ENCODE peak calls at places on chromosomes 2 and 18, in four cellular contexts. One of them, this sample, is unnamed.

GRCh38 chr2:241609859-241610793 is 26.8 kb downstream of the THAP4 start:
- DNase-seq in HepG2: peak; percentile 93
- DNase-seq in K562: peak; percentile 87
- DNase-seq in GM12878: peak; percentile 40
- DNase-seq in this sample: no peak

GRCh38 chr2:195836002-195836401 is 179.0 kb downstream of the SLC39A10 start:
- DNase-seq in HepG2: no peak
- DNase-seq in K562: no peak
- DNase-seq in GM12878: no peak
- DNase-seq in this sample: no peak

GRCh38 chr2:70777450-70777849 is 9.4 kb upstream of the ADD2 start:
- DNase-seq in HepG2: no peak
- DNase-seq in K562: no peak
- DNase-seq in GM12878: no peak
- DNase-seq in this sample: no peak

GRCh38 chr2:157229572-157229971 is 27.9 kb upstream of the GALNT5 start:
- DNase-seq in HepG2: no peak
- DNase-seq in K562: no peak
- DNase-seq in GM12878: no peak
- DNase-seq in this sample: no peak

GRCh38 chr2:134231296-134231964 is 22.4 kb upstream of the MGAT5 start:
- DNase-seq in HepG2: no peak
- DNase-seq in K562: no peak
- DNase-seq in GM12878: no peak
- DNase-seq in this sample: no peak

GRCh38 chr18:80154293-80154692 is 45.2 kb downstream of the ADNP2 start:
- DNase-seq in HepG2: peak; percentile 30
- DNase-seq in K562: peak; percentile 37
- DNase-seq in GM12878: peak; percentile 23
- DNase-seq in this sample: no peak

GRCh38 chr2:165745916-165746315 is 48.1 kb downstream of the GALNT3 start:
- DNase-seq in HepG2: no peak
- DNase-seq in K562: no peak
- DNase-seq in GM12878: no peak
- DNase-seq in this sample: no peak

GRCh38 chr2:47048801-47049480 is 106.2 kb downstream of the STPG4 start:
- DNase-seq in HepG2: no peak
- DNase-seq in K562: no peak
- DNase-seq in GM12878: no peak
- DNase-seq in this sample: no peak

GRCh38 chr2:145601306-145601925 is 1081.5 kb upstream of the ZEB2 start:
- DNase-seq in HepG2: no peak
- DNase-seq in K562: no peak
- DNase-seq in GM12878: no peak
- DNase-seq in this sample: no peak

GRCh38 chr2:217959723-217960122 is 43.1 kb downstream of the TNS1 start:
- DNase-seq in HepG2: no peak
- DNase-seq in K562: no peak
- DNase-seq in GM12878: no peak
- DNase-seq in this sample: no peak

GRCh38 chr2:10174173-10174572 is 51.6 kb downstream of the RRM2 start:
- DNase-seq in HepG2: no peak
- DNase-seq in K562: no peak
- DNase-seq in GM12878: no peak
- DNase-seq in this sample: no peak

GRCh38 chr18:46335551-46336059 is 231.4 kb downstream of the HAUS1 start:
- DNase-seq in HepG2: no peak
- DNase-seq in K562: no peak
- DNase-seq in GM12878: no peak
- DNase-seq in this sample: peak; percentile 75

GRCh38 chr2:63539416-63540162 is 48.7 kb downstream of the WDPCP start:
- DNase-seq in HepG2: no peak
- DNase-seq in K562: no peak
- DNase-seq in GM12878: no peak
- DNase-seq in this sample: no peak

DNA sequence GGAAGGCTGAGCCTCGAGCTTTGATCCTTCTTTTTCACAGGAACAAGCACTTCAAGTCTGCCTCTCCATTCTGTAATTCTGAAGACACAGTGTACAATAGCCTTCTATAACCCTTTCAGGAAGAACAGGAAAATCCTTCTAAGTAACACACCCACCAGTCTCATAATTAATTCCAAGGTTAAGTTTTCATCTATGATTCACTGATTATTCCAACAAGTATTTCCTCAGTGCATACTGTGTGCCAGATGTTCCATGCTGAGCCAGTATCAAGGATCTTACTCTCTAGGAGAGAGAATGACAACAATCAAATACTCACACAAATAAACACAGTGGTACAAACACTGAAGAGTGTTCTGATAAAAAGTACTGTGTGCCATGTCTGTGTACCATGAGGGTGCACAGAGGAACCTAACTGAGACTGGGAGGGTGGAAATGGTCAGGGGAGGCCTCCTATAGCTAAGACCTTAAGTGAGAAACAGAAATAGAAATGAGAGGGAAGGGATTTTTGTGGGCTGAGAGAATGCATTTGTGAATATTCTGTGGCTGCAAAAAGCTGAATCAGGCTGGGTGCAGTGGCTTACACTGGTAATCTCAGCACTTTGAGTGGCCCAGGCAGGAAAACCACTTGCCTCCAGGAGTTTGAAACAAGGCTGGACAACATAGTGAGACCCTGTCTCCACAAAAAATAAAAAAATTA is 7.3 kb upstream of the MTLN start:
- DNase-seq in HepG2: no peak
- DNase-seq in K562: no peak
- DNase-seq in GM12878: no peak
- DNase-seq in this sample: no peak
- TF ChIP-seq GABPA in HepG2: no peak
- TF ChIP-seq GABPA in K562: no peak
- TF ChIP-seq GABPA in GM12878: no peak
- TF ChIP-seq GABPA in this sample: no peak

GRCh38 chr2:1707771-1708351 is 36.5 kb downstream of the PXDN start:
- DNase-seq in HepG2: no peak
- DNase-seq in K562: no peak
- DNase-seq in GM12878: no peak
- DNase-seq in this sample: peak; percentile 78
- TF ChIP-seq MXI1 in HepG2: no peak
- TF ChIP-seq MXI1 in K562: no peak
- TF ChIP-seq MXI1 in GM12878: no peak
- TF ChIP-seq MXI1 in this sample: peak; percentile 67

GRCh38 chr2:209426432-209426831 is 2.6 kb downstream of the MAP2 start:
- DNase-seq in HepG2: no peak
- DNase-seq in K562: no peak
- DNase-seq in GM12878: no peak
- DNase-seq in this sample: peak; percentile 9
- TF ChIP-seq REST in HepG2: no peak
- TF ChIP-seq REST in K562: no peak
- TF ChIP-seq REST in GM12878: no peak
- TF ChIP-seq REST in this sample: no peak

GRCh38 chr2:227804970-227805369 is 8.7 kb upstream of the CCL20 start:
- DNase-seq in HepG2: no peak
- DNase-seq in K562: no peak
- DNase-seq in GM12878: no peak
- DNase-seq in this sample: no peak
- TF ChIP-seq GABPA in HepG2: no peak
- TF ChIP-seq GABPA in K562: no peak
- TF ChIP-seq GABPA in GM12878: no peak
- TF ChIP-seq GABPA in this sample: no peak

DNA sequence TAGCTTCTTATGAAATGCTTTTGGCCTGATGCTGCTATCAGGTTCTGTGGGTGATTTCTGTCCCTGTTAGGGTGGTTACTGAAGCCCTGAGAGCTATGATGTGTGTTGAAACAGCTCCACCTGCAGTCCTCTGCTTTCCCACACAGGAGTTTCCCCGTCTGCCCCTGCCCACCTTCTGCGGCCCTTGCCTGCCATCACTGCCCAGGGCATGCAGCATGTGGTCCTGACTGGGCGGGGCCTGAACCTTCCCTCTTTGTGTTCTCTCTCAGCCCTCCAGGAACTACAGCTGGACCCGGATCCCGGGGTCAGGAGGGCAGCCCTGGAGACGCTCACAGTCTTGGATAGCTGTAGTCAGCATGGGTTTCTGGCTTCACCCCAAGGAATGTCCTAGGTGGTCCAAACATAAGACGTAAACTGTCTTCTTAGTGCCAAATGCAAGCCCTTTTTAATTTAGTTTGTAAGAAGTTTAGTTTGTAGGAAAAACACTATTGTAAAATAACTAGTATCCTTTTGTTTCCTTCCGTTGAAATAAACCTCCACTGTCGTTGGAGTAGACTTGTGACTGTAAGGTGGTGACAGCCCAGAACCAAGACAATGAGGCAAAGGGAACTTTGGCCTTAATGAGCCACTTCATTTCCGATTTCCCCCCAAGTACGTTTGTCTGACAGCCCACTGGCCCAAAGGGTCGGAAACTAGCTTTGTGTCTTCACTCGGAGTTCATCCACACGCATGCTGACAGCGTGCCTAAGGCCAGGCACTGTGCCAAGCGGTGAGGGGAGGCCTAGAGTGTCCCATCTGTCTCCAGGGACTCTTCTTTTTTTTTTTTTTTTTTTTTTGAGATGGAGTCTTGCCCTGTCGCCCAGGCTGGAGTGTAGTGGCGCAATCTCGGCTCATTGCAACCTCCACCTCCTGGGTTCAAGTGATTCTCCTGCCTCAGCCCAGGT is 21.2 kb downstream of the HJURP start:
- DNase-seq in HepG2: peak; percentile 54
- DNase-seq in K562: peak; percentile 20
- DNase-seq in GM12878: no peak
- DNase-seq in this sample: peak; percentile 67
- TF ChIP-seq MXI1 in HepG2: no peak
- TF ChIP-seq MXI1 in K562: no peak
- TF ChIP-seq MXI1 in GM12878: no peak
- TF ChIP-seq MXI1 in this sample: no peak

GRCh38 chr2:119218478-119219064 is 5.1 kb upstream of the STEAP3 start:
- DNase-seq in HepG2: peak; percentile 69
- DNase-seq in K562: peak; percentile 76
- DNase-seq in GM12878: no peak
- DNase-seq in this sample: no peak
- TF ChIP-seq REST in HepG2: no peak
- TF ChIP-seq REST in K562: no peak
- TF ChIP-seq REST in GM12878: no peak
- TF ChIP-seq REST in this sample: no peak

GRCh38 chr18:3306391-3306790 is 44.5 kb downstream of the MYL12B start:
- DNase-seq in HepG2: no peak
- DNase-seq in K562: no peak
- DNase-seq in GM12878: no peak
- DNase-seq in this sample: no peak
- TF ChIP-seq GABPA in HepG2: no peak
- TF ChIP-seq GABPA in K562: no peak
- TF ChIP-seq GABPA in GM12878: no peak
- TF ChIP-seq GABPA in this sample: no peak